ENCODE peak calls at places on chromosome 19, in nine cellular contexts. One of them, this sample, is unnamed. For H3K27me3 and H3K4me1, the result is how much of the 10 kb centered on the place peaks cover.

GRCh38 chr19:869245-870177 is 10.0 kb downstream of the CFD start:
- DNase-seq in adrenal gland: peak
- DNase-seq in cardiac muscle cell: peak
- DNase-seq in aorta: peak
- DNase-seq in Panc1: no peak
- DNase-seq in mesenchymal stem cell: peak
- DNase-seq in naive thymus-derived CD4-positive, alpha-beta T cell: no peak
- DNase-seq in Karpas-422: no peak
- DNase-seq in spleen: no peak
- DNase-seq in this sample: peak

GRCh38 chr19:58558066-58558622 is at the start of gene UBE2M:
- DNase-seq in aorta: peak
- DNase-seq in Karpas-422: peak
- DNase-seq in naive thymus-derived CD4-positive, alpha-beta T cell: no peak
- DNase-seq in spleen: peak
- DNase-seq in Panc1: no peak
- DNase-seq in adrenal gland: peak
- DNase-seq in mesenchymal stem cell: peak
- DNase-seq in cardiac muscle cell: no peak
- DNase-seq in this sample: peak

GRCh38 chr19:51185069-51185867 is 39.6 kb upstream of the CD33 start:
- DNase-seq in spleen: peak
- DNase-seq in cardiac muscle cell: no peak
- DNase-seq in mesenchymal stem cell: no peak
- DNase-seq in naive thymus-derived CD4-positive, alpha-beta T cell: no peak
- DNase-seq in Panc1: no peak
- DNase-seq in Karpas-422: no peak
- DNase-seq in adrenal gland: no peak
- DNase-seq in aorta: no peak
- DNase-seq in this sample: no peak

GRCh38 chr19:55766466-55766865 is 2.5 kb upstream of the RFPL4AL1 start:
- DNase-seq in Karpas-422: no peak
- DNase-seq in cardiac muscle cell: no peak
- DNase-seq in naive thymus-derived CD4-positive, alpha-beta T cell: no peak
- DNase-seq in Panc1: no peak
- DNase-seq in adrenal gland: no peak
- DNase-seq in spleen: no peak
- DNase-seq in aorta: no peak
- DNase-seq in mesenchymal stem cell: no peak
- DNase-seq in this sample: no peak

GRCh38 chr19:58007285-58007684 is 4.7 kb upstream of the ZNF606 start:
- DNase-seq in Karpas-422: peak
- DNase-seq in Panc1: no peak
- DNase-seq in naive thymus-derived CD4-positive, alpha-beta T cell: no peak
- DNase-seq in adrenal gland: no peak
- DNase-seq in aorta: no peak
- DNase-seq in cardiac muscle cell: no peak
- DNase-seq in mesenchymal stem cell: no peak
- DNase-seq in spleen: no peak
- DNase-seq in this sample: no peak

GRCh38 chr19:47613165-47614146 is 4.5 kb downstream of the BICRA start:
- DNase-seq in Karpas-422: no peak
- DNase-seq in mesenchymal stem cell: peak
- DNase-seq in Panc1: no peak
- DNase-seq in spleen: no peak
- DNase-seq in aorta: peak
- DNase-seq in adrenal gland: peak
- DNase-seq in naive thymus-derived CD4-positive, alpha-beta T cell: no peak
- DNase-seq in cardiac muscle cell: peak
- DNase-seq in this sample: no peak

GRCh38 chr19:46060012-46060411 is 19.2 kb upstream of the IGFL4 start:
- DNase-seq in naive thymus-derived CD4-positive, alpha-beta T cell: no peak
- DNase-seq in aorta: no peak
- DNase-seq in cardiac muscle cell: no peak
- DNase-seq in Karpas-422: no peak
- DNase-seq in spleen: no peak
- DNase-seq in adrenal gland: no peak
- DNase-seq in Panc1: no peak
- DNase-seq in mesenchymal stem cell: no peak
- DNase-seq in this sample: no peak

GRCh38 chr19:46369817-46370216 is 22.9 kb downstream of the PPP5C start:
- DNase-seq in naive thymus-derived CD4-positive, alpha-beta T cell: no peak
- DNase-seq in spleen: no peak
- DNase-seq in cardiac muscle cell: no peak
- DNase-seq in mesenchymal stem cell: no peak
- DNase-seq in Karpas-422: no peak
- DNase-seq in adrenal gland: no peak
- DNase-seq in Panc1: no peak
- DNase-seq in aorta: no peak
- DNase-seq in this sample: peak

GRCh38 chr19:46392252-46392801 is 21.0 kb downstream of the CCDC8 start:
- DNase-seq in adrenal gland: no peak
- DNase-seq in aorta: peak
- DNase-seq in Panc1: no peak
- DNase-seq in spleen: peak
- DNase-seq in cardiac muscle cell: peak
- DNase-seq in Karpas-422: no peak
- DNase-seq in mesenchymal stem cell: peak
- DNase-seq in naive thymus-derived CD4-positive, alpha-beta T cell: no peak
- DNase-seq in this sample: no peak

GRCh38 chr19:19279062-19279612 is 6.0 kb upstream of the TM6SF2 start:
- DNase-seq in spleen: no peak
- DNase-seq in naive thymus-derived CD4-positive, alpha-beta T cell: no peak
- DNase-seq in cardiac muscle cell: no peak
- DNase-seq in Panc1: no peak
- DNase-seq in Karpas-422: no peak
- DNase-seq in aorta: no peak
- DNase-seq in adrenal gland: no peak
- DNase-seq in mesenchymal stem cell: no peak
- DNase-seq in this sample: no peak

GRCh38 chr19:38213911-38214625 is 10.0 kb downstream of the DPF1 start:
- DNase-seq in adrenal gland: no peak
- DNase-seq in Karpas-422: peak
- DNase-seq in naive thymus-derived CD4-positive, alpha-beta T cell: no peak
- DNase-seq in aorta: no peak
- DNase-seq in mesenchymal stem cell: peak
- DNase-seq in cardiac muscle cell: peak
- DNase-seq in Panc1: no peak
- DNase-seq in spleen: no peak
- DNase-seq in this sample: no peak

DNA sequence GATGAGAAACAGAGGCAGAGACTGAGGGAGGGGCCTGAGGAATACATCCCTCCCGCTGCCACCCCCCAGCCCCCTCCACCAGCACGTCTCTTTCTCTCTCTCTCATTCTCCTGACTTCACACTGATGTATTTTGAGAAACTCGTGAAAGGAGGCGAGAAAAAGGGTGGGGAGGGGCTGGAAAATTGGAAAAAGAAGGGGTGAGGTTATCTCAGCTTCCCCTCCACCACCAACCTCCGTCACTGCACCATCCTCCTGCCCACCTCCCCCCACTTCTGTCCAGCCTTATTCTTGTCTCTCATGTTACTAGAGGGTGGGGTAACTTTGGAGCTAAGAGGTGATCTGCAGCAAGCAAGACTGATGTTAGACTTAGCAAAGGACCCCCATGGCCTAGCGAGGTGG is 1.5 kb downstream of the SLC17A7 start:
- DNase-seq in cardiac muscle cell: no peak
- DNase-seq in adrenal gland: no peak
- DNase-seq in Karpas-422: no peak
- DNase-seq in Panc1: no peak
- DNase-seq in mesenchymal stem cell: no peak
- DNase-seq in aorta: no peak
- DNase-seq in spleen: no peak
- DNase-seq in naive thymus-derived CD4-positive, alpha-beta T cell: no peak
- DNase-seq in this sample: no peak
- H3K27me3 ChIP-seq in cardiac muscle cell: half or more
- H3K27me3 ChIP-seq in adrenal gland: under half
- H3K27me3 ChIP-seq in Karpas-422: under half
- H3K27me3 ChIP-seq in Panc1: under half
- H3K27me3 ChIP-seq in mesenchymal stem cell: half or more
- H3K27me3 ChIP-seq in aorta: under half
- H3K27me3 ChIP-seq in spleen: half or more
- H3K27me3 ChIP-seq in naive thymus-derived CD4-positive, alpha-beta T cell: half or more
- H3K27me3 ChIP-seq in this sample: under half

GRCh38 chr19:10896851-10897526 is 25.6 kb downstream of the CARM1 start:
- DNase-seq in cardiac muscle cell: no peak
- DNase-seq in spleen: no peak
- DNase-seq in Karpas-422: peak
- DNase-seq in Panc1: no peak
- DNase-seq in naive thymus-derived CD4-positive, alpha-beta T cell: no peak
- DNase-seq in mesenchymal stem cell: peak
- DNase-seq in adrenal gland: no peak
- DNase-seq in aorta: no peak
- DNase-seq in this sample: no peak

GRCh38 chr19:10895920-10896319 is 24.6 kb downstream of the CARM1 start:
- DNase-seq in naive thymus-derived CD4-positive, alpha-beta T cell: no peak
- DNase-seq in aorta: no peak
- DNase-seq in cardiac muscle cell: no peak
- DNase-seq in mesenchymal stem cell: no peak
- DNase-seq in adrenal gland: no peak
- DNase-seq in spleen: no peak
- DNase-seq in Panc1: no peak
- DNase-seq in Karpas-422: peak
- DNase-seq in this sample: no peak

GRCh38 chr19:10892256-10892655 is 20.9 kb downstream of the CARM1 start:
- DNase-seq in adrenal gland: no peak
- DNase-seq in Karpas-422: no peak
- DNase-seq in cardiac muscle cell: no peak
- DNase-seq in aorta: no peak
- DNase-seq in mesenchymal stem cell: no peak
- DNase-seq in spleen: no peak
- DNase-seq in Panc1: no peak
- DNase-seq in naive thymus-derived CD4-positive, alpha-beta T cell: no peak
- DNase-seq in this sample: no peak

GRCh38 chr19:10895363-10895762 is 24.0 kb downstream of the CARM1 start:
- DNase-seq in Karpas-422: peak
- DNase-seq in naive thymus-derived CD4-positive, alpha-beta T cell: no peak
- DNase-seq in aorta: no peak
- DNase-seq in mesenchymal stem cell: no peak
- DNase-seq in cardiac muscle cell: no peak
- DNase-seq in adrenal gland: no peak
- DNase-seq in Panc1: no peak
- DNase-seq in spleen: no peak
- DNase-seq in this sample: no peak

DNA sequence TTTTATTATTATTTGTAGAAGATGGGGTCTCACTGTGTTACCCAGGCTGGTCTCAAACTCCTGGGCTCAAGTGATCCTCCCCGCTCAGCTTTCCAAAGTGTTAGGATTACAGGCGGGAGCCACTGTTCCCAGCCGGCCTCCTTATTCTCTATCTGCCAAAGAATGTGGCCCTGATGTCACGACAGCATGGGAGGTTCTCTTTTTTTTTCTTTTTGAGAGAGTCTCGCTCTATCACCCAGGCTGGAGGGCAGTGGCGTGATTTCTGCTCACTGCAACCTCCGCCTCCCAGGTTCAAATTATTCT is 23.5 kb downstream of the CARM1 start:
- DNase-seq in naive thymus-derived CD4-positive, alpha-beta T cell: no peak
- DNase-seq in cardiac muscle cell: no peak
- DNase-seq in mesenchymal stem cell: no peak
- DNase-seq in aorta: no peak
- DNase-seq in adrenal gland: no peak
- DNase-seq in Panc1: no peak
- DNase-seq in Karpas-422: no peak
- DNase-seq in spleen: no peak
- DNase-seq in this sample: no peak
- H3K4me1 ChIP-seq in naive thymus-derived CD4-positive, alpha-beta T cell: under half
- H3K4me1 ChIP-seq in cardiac muscle cell: under half
- H3K4me1 ChIP-seq in mesenchymal stem cell: under half
- H3K4me1 ChIP-seq in aorta: under half
- H3K4me1 ChIP-seq in adrenal gland: under half
- H3K4me1 ChIP-seq in Panc1: under half
- H3K4me1 ChIP-seq in Karpas-422: under half
- H3K4me1 ChIP-seq in spleen: under half
- H3K4me1 ChIP-seq in this sample: under half

DNA sequence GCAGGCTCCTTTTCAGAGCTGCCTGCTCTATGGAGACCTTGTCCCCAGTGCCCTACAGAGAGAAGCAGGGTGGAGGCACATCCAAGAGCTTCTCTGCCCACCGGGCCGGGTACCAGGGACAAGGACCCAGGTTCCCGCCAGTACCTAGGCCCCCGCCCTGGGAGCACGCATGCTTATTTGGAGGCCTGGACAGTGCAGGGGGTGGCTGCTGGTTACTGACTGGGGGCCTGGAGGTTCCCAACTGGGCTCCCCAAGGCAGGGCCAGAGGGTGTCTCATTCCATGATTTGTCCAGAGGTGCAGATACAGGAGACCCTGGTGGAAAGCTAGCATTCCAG is 66.9 kb downstream of the CHST8 start:
- DNase-seq in spleen: peak
- DNase-seq in Karpas-422: no peak
- DNase-seq in adrenal gland: no peak
- DNase-seq in Panc1: no peak
- DNase-seq in mesenchymal stem cell: no peak
- DNase-seq in naive thymus-derived CD4-positive, alpha-beta T cell: no peak
- DNase-seq in cardiac muscle cell: no peak
- DNase-seq in aorta: peak
- DNase-seq in this sample: no peak
- H3K27me3 ChIP-seq in spleen: under half
- H3K27me3 ChIP-seq in Karpas-422: under half
- H3K27me3 ChIP-seq in adrenal gland: under half
- H3K27me3 ChIP-seq in Panc1: under half
- H3K27me3 ChIP-seq in mesenchymal stem cell: under half
- H3K27me3 ChIP-seq in naive thymus-derived CD4-positive, alpha-beta T cell: under half
- H3K27me3 ChIP-seq in cardiac muscle cell: under half
- H3K27me3 ChIP-seq in aorta: under half
- H3K27me3 ChIP-seq in this sample: under half

DNA sequence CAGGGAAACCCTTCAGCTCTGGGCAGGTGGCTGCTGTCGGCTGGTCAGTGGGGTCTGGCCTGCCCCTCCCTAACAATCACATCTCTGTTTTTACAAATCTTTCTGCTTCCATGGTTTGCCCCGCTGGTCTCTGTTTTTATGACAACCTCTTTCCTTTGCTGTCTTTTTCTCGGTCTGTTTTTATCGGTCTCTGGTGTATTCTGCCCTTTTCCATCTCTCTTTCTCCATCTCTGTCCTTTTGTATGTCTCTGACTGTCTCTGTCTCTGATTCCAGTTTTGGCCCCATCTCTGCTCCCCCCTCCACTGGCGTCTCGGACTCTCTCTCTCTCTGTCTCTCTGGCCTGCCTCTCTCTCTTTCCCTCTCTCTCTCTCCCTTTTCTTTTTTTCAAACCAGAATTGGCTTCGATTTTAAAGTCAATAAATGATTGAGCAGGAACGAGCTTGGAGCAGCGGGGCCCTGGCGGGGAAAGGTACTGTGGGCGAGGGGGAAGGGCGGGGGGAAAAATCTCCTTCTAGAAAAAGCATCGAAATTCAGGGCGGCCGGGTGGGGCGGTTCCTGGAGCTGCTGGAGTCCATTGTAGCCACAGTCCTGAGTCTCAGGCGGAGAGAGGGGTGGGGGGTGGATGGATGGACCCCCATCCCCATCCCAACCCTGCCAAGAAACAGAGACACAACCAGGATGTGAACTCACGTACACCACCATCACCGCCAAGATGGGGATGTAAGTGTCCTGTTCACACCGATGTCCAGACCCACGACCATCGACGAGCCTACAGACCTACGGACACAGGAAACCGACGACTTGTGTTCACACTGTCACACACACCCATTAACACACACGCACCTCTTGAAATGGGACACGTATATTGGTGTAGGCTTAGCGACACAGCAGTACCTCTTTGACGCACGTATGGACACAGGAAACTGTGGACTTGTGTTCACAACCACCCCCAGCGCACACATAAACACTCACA is 3.0 kb downstream of the NFIX start:
- DNase-seq in adrenal gland: no peak
- DNase-seq in cardiac muscle cell: no peak
- DNase-seq in Karpas-422: no peak
- DNase-seq in aorta: peak
- DNase-seq in mesenchymal stem cell: no peak
- DNase-seq in Panc1: no peak
- DNase-seq in naive thymus-derived CD4-positive, alpha-beta T cell: no peak
- DNase-seq in spleen: no peak
- DNase-seq in this sample: no peak
- H3K4me1 ChIP-seq in adrenal gland: under half
- H3K4me1 ChIP-seq in cardiac muscle cell: under half
- H3K4me1 ChIP-seq in Karpas-422: under half
- H3K4me1 ChIP-seq in aorta: under half
- H3K4me1 ChIP-seq in mesenchymal stem cell: under half
- H3K4me1 ChIP-seq in Panc1: under half
- H3K4me1 ChIP-seq in naive thymus-derived CD4-positive, alpha-beta T cell: under half
- H3K4me1 ChIP-seq in spleen: under half
- H3K4me1 ChIP-seq in this sample: under half